ENCODE peak calls at places on chromosomes 2 and 18, in nine cellular contexts. O is lung, Y is hepatocyte, K is MM.1S, P is H1, B is left lung, N is IMR-90, M is esophagus squamous epithelium, L is fibroblast of the aortic adventitia. E is an unnamed sample.

GRCh38 chr18:10499230-10499629 is 26.6 kb upstream of the NAPG start:
- DNase-seq in Y (no peak), L (no peak), N (no peak), K (no peak), M (no peak), B (no peak), O (no peak), P (no peak), E (peak; percentile 23)

GRCh38 chr2:8441986-8442385 is 239.9 kb upstream of the ID2 start:
- DNase-seq in M (no peak), P (no peak), O (no peak), Y (no peak), B (no peak), K (no peak), N (no peak), L (no peak), E (no peak)

GRCh38 chr2:172307800-172308199 is 119.6 kb upstream of the ITGA6 start:
- DNase-seq in Y (no peak), B (no peak), M (no peak), O (peak; percentile 37), N (no peak), P (no peak), K (no peak), L (peak; percentile 46), E (no peak)

GRCh38 chr2:36359006-36359580 is 3.5 kb downstream of the CRIM1 start:
- DNase-seq in P (no peak), K (peak; percentile 32), M (no peak), O (no peak), B (no peak), L (peak; percentile 57), N (peak; percentile 48), Y (no peak), E (peak; percentile 37)

GRCh38 chr2:237351046-237351445 is 62.9 kb downstream of the COL6A3 start:
- DNase-seq in L (no peak), K (no peak), B (no peak), P (no peak), O (no peak), Y (no peak), N (no peak), M (no peak), E (no peak)

GRCh38 chr2:203533696-203534471 is 1.2 kb downstream of the RAPH1 start:
- DNase-seq in M (no peak), K (peak; percentile 53), O (no peak), P (no peak), N (peak; percentile 78), L (peak; percentile 89), Y (peak; percentile 26), B (no peak), E (peak; percentile 58)

GRCh38 chr2:33014268-33014667 is 67.5 kb downstream of the LTBP1 start:
- DNase-seq in L (no peak), P (no peak), B (no peak), K (no peak), O (no peak), Y (no peak), M (no peak), N (no peak), E (no peak)

GRCh38 chr18:12516049-12516677 is 108.4 kb downstream of the PRELID3A start:
- DNase-seq in P (no peak), N (peak; percentile 21), Y (no peak), O (no peak), B (no peak), L (peak; percentile 39), M (no peak), K (no peak), E (peak; percentile 26)

GRCh38 chr2:29006092-29006985 is 25.2 kb downstream of the TOGARAM2 start:
- DNase-seq in P (no peak), M (no peak), K (no peak), O (no peak), Y (peak; percentile 45), N (no peak), L (no peak), B (no peak), E (no peak)

GRCh38 chr18:53745228-53745967 is 479.1 kb downstream of the MBD2 start:
- DNase-seq in P (no peak), O (peak; percentile 57), L (peak; percentile 27), K (no peak), N (no peak), Y (no peak), M (no peak), B (no peak), E (peak; percentile 33)

DNA sequence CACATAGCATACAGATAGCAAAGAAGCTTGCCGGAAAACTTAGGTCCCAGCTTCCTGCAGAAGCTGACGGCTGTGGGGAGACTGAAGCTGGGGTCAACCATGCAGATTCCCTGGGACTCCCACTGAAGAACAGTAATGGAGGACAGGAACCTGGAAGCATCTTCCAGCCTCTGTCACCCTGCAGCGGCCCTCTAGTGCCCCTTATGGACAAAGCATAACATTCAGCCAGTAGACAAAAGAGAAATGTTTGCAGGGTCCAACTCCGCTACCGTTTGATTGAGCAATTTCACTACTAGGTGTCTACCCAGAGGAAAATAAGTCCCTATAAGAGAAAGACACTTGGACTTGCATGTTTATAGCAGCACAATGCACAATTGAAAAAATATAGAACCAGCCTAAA is 460.6 kb downstream of the CNTNAP5 start:
- DNase-seq in K (no peak), M (no peak), L (no peak), Y (no peak), N (no peak), B (no peak), O (no peak), P (no peak), E (no peak)
- TF ChIP-seq CTCF in K (no peak), M (no peak), L (no peak), Y (no peak), N (no peak), B (no peak), O (no peak), P (no peak), E (no peak)

GRCh38 chr2:128321784-128322650 is 3.3 kb upstream of the HS6ST1 start:
- DNase-seq in L (peak; percentile 79), O (peak; percentile 83), K (peak; percentile 82), N (peak; percentile 75), B (peak; percentile 95), Y (peak; percentile 92), M (no peak), P (peak; percentile 93), E (peak; percentile 74)

GRCh38 chr2:128320609-128321420 is 2.1 kb upstream of the HS6ST1 start:
- DNase-seq in P (no peak), K (no peak), N (no peak), O (peak; percentile 28), Y (no peak), M (no peak), L (no peak), B (no peak), E (no peak)

GRCh38 chr2:128319773-128320608 is 1.3 kb upstream of the HS6ST1 start:
- DNase-seq in B (peak; percentile 80), O (peak; percentile 28), M (no peak), N (no peak), K (no peak), P (peak; percentile 58), Y (no peak), L (no peak), E (no peak)

GRCh38 chr2:128322651-128323491 is 4.2 kb upstream of the HS6ST1 start:
- DNase-seq in M (no peak), K (no peak), Y (peak; percentile 15), L (no peak), P (peak; percentile 59), B (peak; percentile 76), O (peak; percentile 30), N (no peak), E (no peak)

GRCh38 chr2:128321421-128321775 is 2.7 kb upstream of the HS6ST1 start:
- DNase-seq in Y (no peak), B (peak; percentile 61), N (no peak), K (no peak), P (peak; percentile 60), L (no peak), O (peak; percentile 28), M (no peak), E (no peak)
- H3K4me3 ChIP-seq in Y (no peak overlapping the region), B (no peak overlapping the region), N (no peak overlapping the region), K (no peak overlapping the region), P (peak overlapping the region; percentile 62), L (no peak overlapping the region), O (no peak overlapping the region), M (no peak overlapping the region), E (no peak overlapping the region)

DNA sequence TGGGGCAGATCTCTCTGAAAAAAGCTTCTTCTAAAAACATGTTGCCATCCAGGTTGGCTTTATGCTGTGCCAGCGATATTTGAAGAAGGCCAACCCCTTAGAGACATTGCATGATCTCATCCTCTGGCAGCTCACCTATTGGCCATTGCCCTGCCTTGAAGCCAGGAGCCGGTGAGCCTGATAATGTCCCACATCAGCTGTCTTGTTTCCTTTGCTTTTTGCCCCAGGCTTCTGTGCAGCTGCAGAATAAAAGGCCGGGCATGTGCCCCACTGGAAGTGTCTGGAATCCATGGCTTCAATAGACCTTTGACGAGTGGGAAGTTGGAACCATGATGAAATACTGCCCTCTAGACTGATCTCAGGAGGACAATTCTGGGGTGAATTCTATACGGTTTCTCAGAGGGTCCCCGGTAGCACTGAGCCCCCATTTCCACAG is 523.5 kb upstream of the ZEB2 start:
- DNase-seq in P (no peak), O (no peak), K (no peak), M (no peak), B (peak; percentile 15), Y (no peak), L (no peak), N (no peak), E (no peak)
- TF ChIP-seq CTCF in P (no peak), O (no peak), K (no peak), M (no peak), B (no peak), Y (no peak), L (no peak), N (no peak), E (no peak)

GRCh38 chr18:23837591-23837990 is 148.3 kb downstream of the LAMA3 start:
- DNase-seq in P (no peak), M (no peak), K (no peak), Y (no peak), O (no peak), L (peak; percentile 88), B (no peak), N (peak; percentile 86), E (peak; percentile 82)
- H3K4me3 ChIP-seq in P (no peak overlapping the region), M (no peak overlapping the region), K (no peak overlapping the region), Y (no peak overlapping the region), O (no peak overlapping the region), L (no peak overlapping the region), B (no peak overlapping the region), N (no peak overlapping the region), E (no peak overlapping the region)

E was measured in fibroblast of mammary gland.